ENCODE peak calls at places on chromosomes 3 and 15, in four cellular contexts. R, A, K and G are unnamed samples.
A peak's percentile ranks its signal among the peaks of the same experiment; 100 is the strongest.

GRCh38 chr3:48700750-48701405 is 15.2 kb upstream of the NCKIPSD start:
- DNase-seq in R (no peak), A (no peak), K (no peak), G (no peak)

GRCh38 chr15:94306700-94307650 is 75.6 kb downstream of the MCTP2 start:
- DNase-seq in R (no peak), A (no peak), K (no peak), G (no peak)

GRCh38 chr15:80480171-80480811 is 76.1 kb downstream of the ARNT2 start:
- DNase-seq in R (no peak), A (no peak), K (no peak), G (no peak)

GRCh38 chr3:169510378-169510777 is 153.1 kb downstream of the MECOM start:
- DNase-seq in R (no peak), A (no peak), K (no peak), G (no peak)

GRCh38 chr3:182308328-182308727 is 485.0 kb upstream of the ATP11B start:
- DNase-seq in R (no peak), A (no peak), K (no peak), G (no peak)

GRCh38 chr3:12476238-12476897 is 7.9 kb upstream of the TSEN2 start:
- DNase-seq in R (no peak), A (no peak), K (no peak), G (no peak)

GRCh38 chr3:194312743-194313281 is 38.3 kb downstream of the CPN2 start:
- DNase-seq in R (peak; percentile 81), A (peak; percentile 52), K (no peak), G (peak; percentile 97)

GRCh38 chr3:39965461-39965860 is 156.1 kb downstream of the MYRIP start:
- DNase-seq in R (no peak), A (no peak), K (no peak), G (no peak)

GRCh38 chr3:187798126-187798525 is 52.9 kb upstream of the BCL6 start:
- DNase-seq in R (no peak), A (no peak), K (no peak), G (no peak)

GRCh38 chr15:50066202-50066601 is 52.8 kb downstream of the ATP8B4 start:
- DNase-seq in R (no peak), A (no peak), K (no peak), G (no peak)

GRCh38 chr3:25673738-25674298 is 9.1 kb upstream of the TOP2B start:
- DNase-seq in R (no peak), A (no peak), K (no peak), G (no peak)

GRCh38 chr3:70822777-70823176 is 510.3 kb upstream of the MDFIC2 start:
- DNase-seq in R (no peak), A (no peak), K (no peak), G (no peak)

GRCh38 chr15:34721802-34722795 is 32.7 kb downstream of the GJD2 start:
- DNase-seq in R (no peak), A (peak; percentile 28), K (peak; percentile 81), G (peak; percentile 13)

GRCh38 chr15:70111203-70112017 is 13.7 kb upstream of the TLE3 start:
- DNase-seq in R (peak; percentile 86), A (peak; percentile 49), K (no peak), G (peak; percentile 81)

GRCh38 chr3:123632161-123632655 is 47.4 kb upstream of the HACD2 start:
- DNase-seq in R (peak; percentile 82), A (no peak), K (no peak), G (peak; percentile 75)

GRCh38 chr15:70044168-70044567 is 53.5 kb downstream of the TLE3 start:
- DNase-seq in R (peak; percentile 4), A (no peak), K (no peak), G (no peak)

GRCh38 chr3:106678657-106679390 is 698.4 kb upstream of the CCDC54 start:
- DNase-seq in R (no peak), A (no peak), K (no peak), G (no peak)

GRCh38 chr3:152853196-152853595 is 18.3 kb downstream of the P2RY1 start:
- DNase-seq in R (no peak), A (no peak), K (no peak), G (no peak)

GRCh38 chr3:177491301-177492031 is 294.2 kb upstream of the TBL1XR1 start:
- DNase-seq in R (no peak), A (no peak), K (no peak), G (no peak)

GRCh38 chr3:167051421-167051820 is 328.7 kb downstream of the ZBBX start:
- DNase-seq in R (no peak), A (no peak), K (no peak), G (no peak)

GRCh38 chr15:80512729-80513670 is 108.8 kb downstream of the ARNT2 start:
- DNase-seq in R (no peak), A (no peak), K (no peak), G (no peak)

GRCh38 chr15:78061963-78062427 is 15.5 kb downstream of the TBC1D2B start:
- DNase-seq in R (no peak), A (no peak), K (no peak), G (no peak)

GRCh38 chr15:43920815-43921214 is 94.0 kb downstream of the WDR76 start:
- DNase-seq in R (no peak), A (no peak), K (no peak), G (no peak)

GRCh38 chr15:64851503-64851840 is 9.8 kb downstream of the PLEKHO2 start:
- DNase-seq in R (no peak), A (no peak), K (no peak), G (peak; percentile 62)

GRCh38 chr15:41512512-41513281 is 930 bp downstream of the LTK start:
- DNase-seq in R (no peak), A (no peak), K (no peak), G (no peak)

GRCh38 chr15:92714457-92715401 is 59.2 kb upstream of the FAM174B start:
- DNase-seq in R (peak; percentile 87), A (peak; percentile 64), K (peak; percentile 43), G (peak; percentile 80)

GRCh38 chr3:47283596-47284364 is 1.0 kb downstream of the KLHL18 start:
- DNase-seq in R (no peak), A (no peak), K (no peak), G (no peak)

GRCh38 chr15:55959744-55960143 is 33.7 kb downstream of the NEDD4 start:
- DNase-seq in R (no peak), A (no peak), K (no peak), G (no peak)

GRCh38 chr3:54087581-54088410 is 34.6 kb upstream of the CACNA2D3 start:
- DNase-seq in R (no peak), A (no peak), K (no peak), G (no peak)

DNA sequence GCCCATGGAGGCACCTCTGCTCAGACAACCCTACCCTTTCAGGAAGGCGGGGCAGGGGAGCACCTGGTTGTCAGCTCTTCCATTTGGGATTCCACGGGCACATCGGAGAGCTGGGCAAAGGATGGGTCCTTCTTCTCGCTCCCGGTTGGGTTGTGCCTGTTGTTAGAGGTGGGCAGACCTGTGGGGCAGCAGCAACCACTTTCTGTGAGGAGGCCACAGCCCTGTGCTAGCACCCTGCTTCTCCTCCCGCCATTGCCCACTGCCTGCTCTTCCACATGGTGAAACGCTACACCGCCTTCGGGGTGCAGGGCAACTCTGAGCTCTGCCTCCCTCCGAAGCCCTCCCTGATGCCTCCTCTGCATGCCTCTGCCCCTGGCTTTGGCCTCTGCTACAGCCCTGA is 7.0 kb upstream of the HHATL start:
- DNase-seq in R (no peak), A (no peak), K (no peak), G (peak; percentile 5)
- TF ChIP-seq POLR2A in R (no peak), A (no peak), K (no peak), G (no peak)

GRCh38 chr15:89750560-89751542 is at the start of gene MESP1:
- DNase-seq in R (peak; percentile 93), A (peak; percentile 82), K (peak; percentile 87), G (peak; percentile 90)
- TF ChIP-seq POLR2A in R (peak; percentile 43), A (no peak), K (peak; percentile 75), G (peak; percentile 70)

DNA sequence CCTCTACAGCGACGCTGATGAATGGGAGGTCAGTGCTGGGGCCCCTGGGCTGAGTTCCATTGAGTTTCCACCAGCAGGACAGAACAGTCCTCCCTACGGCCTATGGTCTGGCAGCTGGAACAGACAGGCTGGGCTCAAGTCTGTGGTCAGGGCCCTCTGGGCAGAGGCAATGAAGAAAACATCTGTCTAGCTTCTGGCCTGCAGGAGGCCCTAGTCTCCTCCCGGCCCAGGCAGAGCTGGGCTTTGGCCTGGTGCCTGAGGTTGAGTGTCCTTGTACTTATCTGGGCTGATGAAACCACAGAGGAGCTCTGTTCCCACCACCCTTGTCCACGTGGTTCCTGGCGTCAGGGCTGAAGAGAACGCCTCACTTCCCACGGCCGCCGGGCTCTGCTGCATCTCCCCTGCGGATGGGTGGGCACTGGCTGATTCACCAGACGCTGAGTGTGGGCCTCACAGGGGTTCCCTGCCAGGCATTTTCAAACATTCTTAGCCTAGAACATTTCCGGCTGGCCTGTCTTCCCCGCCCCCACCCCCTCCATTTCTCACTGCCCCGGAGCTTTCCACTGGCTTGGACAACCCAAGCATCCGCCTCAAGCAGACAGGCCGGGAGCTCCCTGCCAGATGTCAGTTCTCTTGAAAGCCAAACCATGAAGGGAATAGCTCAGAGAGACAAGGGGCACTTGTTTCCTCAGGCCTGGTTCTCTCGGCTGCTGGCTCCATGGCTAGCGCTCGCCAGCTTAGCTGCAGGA is 20.3 kb downstream of the PPCDC start:
- DNase-seq in R (peak; percentile 99), A (peak; percentile 96), K (peak; percentile 32), G (peak; percentile 95)
- TF ChIP-seq POLR2A in R (peak; percentile 30), A (no peak), K (no peak), G (peak; percentile 20)

DNA sequence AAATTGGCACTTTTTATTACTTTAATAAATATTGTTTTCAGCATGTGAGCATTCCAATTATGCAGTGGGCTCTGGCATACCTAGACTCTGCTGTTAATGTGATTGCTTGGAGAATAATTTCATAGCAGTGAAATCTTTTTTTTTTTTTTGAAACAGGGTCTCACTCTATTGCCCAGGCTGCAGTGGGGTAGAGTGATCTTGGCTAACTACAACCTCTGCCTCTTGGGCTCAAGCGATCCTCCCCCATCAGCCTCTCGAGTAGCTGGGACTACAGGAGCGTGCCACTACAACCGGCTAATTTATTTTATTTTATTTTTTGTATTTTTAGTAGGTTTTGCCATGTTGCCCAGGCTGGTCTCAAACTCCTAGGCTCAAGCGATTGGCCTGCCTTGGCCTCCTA is 14.6 kb upstream of the CORO2B start:
- DNase-seq in R (no peak), A (no peak), K (no peak), G (no peak)
- TF ChIP-seq POLR2A in R (no peak), A (no peak), K (no peak), G (no peak)

DNA sequence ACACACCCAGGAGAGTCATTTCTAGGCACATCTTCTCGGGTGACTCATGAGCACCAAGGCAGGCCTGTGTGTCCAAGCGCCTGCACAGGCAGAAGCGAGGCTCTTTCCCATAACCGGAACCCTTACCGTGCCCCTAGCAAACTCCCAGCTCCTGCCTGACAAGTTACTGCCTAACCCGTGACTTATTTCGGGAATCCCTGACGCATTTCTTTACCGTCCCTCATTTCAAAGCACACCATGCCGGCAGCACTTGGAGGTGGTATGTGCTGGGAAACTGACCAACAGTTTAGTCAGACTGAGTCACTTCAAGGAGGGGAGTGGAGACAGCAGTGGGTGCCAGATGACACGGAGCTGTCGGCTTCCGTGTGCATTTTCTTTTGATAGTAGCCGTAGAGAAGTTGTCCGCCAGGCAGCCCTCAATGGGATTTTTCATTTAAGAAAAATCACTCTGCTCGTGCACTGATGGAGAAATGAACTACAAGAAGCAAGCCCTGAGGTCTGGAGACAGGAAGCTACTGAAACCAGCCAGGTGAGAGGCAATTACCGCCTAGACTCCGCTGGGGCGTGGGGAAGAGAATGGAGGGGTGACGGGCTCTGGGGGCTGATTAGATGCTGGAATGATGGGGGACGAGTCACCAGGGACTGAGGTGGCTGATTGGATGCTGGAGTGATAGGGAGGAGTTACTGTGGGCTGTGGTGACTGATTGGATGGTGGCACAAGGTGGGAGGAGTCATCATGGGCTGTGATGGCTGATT is 17.2 kb upstream of the HRH1 start:
- DNase-seq in R (no peak), A (no peak), K (peak; percentile 92), G (peak; percentile 84)
- TF ChIP-seq POLR2A in R (no peak), A (no peak), K (peak; percentile 69), G (no peak)